ENCODE peak calls at places on chromosomes 11 and 22, in eight cellular contexts. T is lower lobe of right lung; E is transverse colon; Z is effector memory CD4-positive, alpha-beta T cell; C is upper lobe of right lung; Q is sigmoid colon; K is uterus; W is ovary. B is an unnamed sample. For H3K4me1, the result is how much of the 10 kb centered on the place peaks cover.

GRCh38 chr22:26485013-26485412 is 1.3 kb downstream of the SRRD start:
- DNase-seq in T (no peak), E (no peak), Z (no peak), C (no peak), Q (no peak), K (no peak), W (no peak), B (no peak)

GRCh38 chr22:32600184-32600583 is 125.6 kb downstream of the FBXO7 start:
- DNase-seq in T (no peak), E (no peak), Z (no peak), C (no peak), Q (no peak), K (no peak), W (no peak), B (no peak)

GRCh38 chr11:34682822-34683221 is 61.9 kb downstream of the EHF start:
- DNase-seq in T (no peak), E (no peak), Z (no peak), C (no peak), Q (no peak), K (no peak), W (no peak), B (no peak)

GRCh38 chr11:6657346-6657745 is 1.7 kb upstream of the DCHS1 start:
- DNase-seq in T (no peak), E (no peak), Z (no peak), C (no peak), Q (no peak), K (no peak), W (no peak), B (no peak)

GRCh38 chr22:44248926-44249325 is 63.8 kb downstream of the SHISAL1 start:
- DNase-seq in T (no peak), E (no peak), Z (no peak), C (no peak), Q (no peak), K (no peak), W (no peak), B (no peak)

GRCh38 chr22:37713761-37714160 is 16.9 kb downstream of the TRIOBP start:
- DNase-seq in T (no peak), E (no peak), Z (no peak), C (no peak), Q (no peak), K (no peak), W (no peak), B (no peak)

GRCh38 chr22:33330534-33330933 is 272.4 kb upstream of the SYN3 start:
- DNase-seq in T (no peak), E (no peak), Z (no peak), C (no peak), Q (no peak), K (no peak), W (no peak), B (no peak)

GRCh38 chr22:40452730-40453487 is 82.5 kb downstream of the SGSM3 start:
- DNase-seq in T (no peak), E (no peak), Z (no peak), C (no peak), Q (no peak), K (no peak), W (no peak), B (no peak)

GRCh38 chr11:340539-341512 is 20.2 kb upstream of the IFITM3 start:
- DNase-seq in T (no peak), E (no peak), Z (no peak), C (no peak), Q (no peak), K (no peak), W (no peak), B (no peak)

GRCh38 chr11:19602906-19603305 is 109.7 kb upstream of the NAV2 start:
- DNase-seq in T (no peak), E (no peak), Z (no peak), C (no peak), Q (no peak), K (no peak), W (no peak), B (no peak)

GRCh38 chr11:116420770-116421528 is 351.8 kb downstream of the BUD13 start:
- DNase-seq in T (no peak), E (no peak), Z (no peak), C (no peak), Q (peak), K (no peak), W (no peak), B (no peak)

GRCh38 chr11:124474079-124474478 is 28.6 kb upstream of the OR8B8 start:
- DNase-seq in T (no peak), E (no peak), Z (no peak), C (no peak), Q (no peak), K (no peak), W (no peak), B (no peak)

GRCh38 chr11:130916910-130917309 is 631 bp upstream of the SNX19 start:
- DNase-seq in T (no peak), E (no peak), Z (no peak), C (no peak), Q (no peak), K (no peak), W (no peak), B (no peak)

GRCh38 chr22:29801796-29802195 is 34.6 kb downstream of the UQCR10 start:
- DNase-seq in T (no peak), E (no peak), Z (no peak), C (no peak), Q (no peak), K (no peak), W (no peak), B (no peak)

GRCh38 chr11:85787809-85788805 is 22.8 kb downstream of the SYTL2 start:
- DNase-seq in T (no peak), E (peak), Z (no peak), C (no peak), Q (no peak), K (no peak), W (no peak), B (no peak)

GRCh38 chr11:2591805-2592204 is 108.0 kb downstream of the KCNQ1OT1 start:
- DNase-seq in T (no peak), E (no peak), Z (no peak), C (no peak), Q (no peak), K (no peak), W (no peak), B (no peak)

GRCh38 chr11:123509737-123510578 is 79.9 kb downstream of the GRAMD1B start:
- DNase-seq in T (no peak), E (no peak), Z (no peak), C (no peak), Q (no peak), K (no peak), W (no peak), B (no peak)

GRCh38 chr22:22431271-22432220 is 77.0 kb downstream of the ZNF280B start:
- DNase-seq in T (peak), E (peak), Z (peak), C (no peak), Q (peak), K (no peak), W (peak), B (peak)

GRCh38 chr22:49662681-49663080 is 165.0 kb downstream of the BRD1 start:
- DNase-seq in T (peak), E (no peak), Z (no peak), C (peak), Q (no peak), K (no peak), W (no peak), B (no peak)

GRCh38 chr11:46678741-46679130 is 21.7 kb downstream of the ARHGAP1 start:
- DNase-seq in T (no peak), E (no peak), Z (no peak), C (no peak), Q (no peak), K (no peak), W (peak), B (no peak)

GRCh38 chr22:46377566-46378498 is 42.3 kb downstream of the TRMU start:
- DNase-seq in T (peak), E (peak), Z (no peak), C (peak), Q (no peak), K (no peak), W (no peak), B (no peak)

GRCh38 chr11:62896049-62896448 is 15.4 kb downstream of the SLC3A2 start:
- DNase-seq in T (no peak), E (no peak), Z (no peak), C (no peak), Q (no peak), K (no peak), W (no peak), B (no peak)

GRCh38 chr11:60169264-60169915 is 13.5 kb downstream of the MS4A6A start:
- DNase-seq in T (no peak), E (peak), Z (no peak), C (no peak), Q (no peak), K (no peak), W (no peak), B (no peak)

GRCh38 chr11:117193130-117194020 is 5.8 kb upstream of the TAGLN start:
- DNase-seq in T (peak), E (no peak), Z (no peak), C (peak), Q (peak), K (no peak), W (peak), B (no peak)

GRCh38 chr11:126411971-126412381 is 56.5 kb downstream of the ST3GAL4 start:
- DNase-seq in T (no peak), E (no peak), Z (no peak), C (no peak), Q (no peak), K (peak), W (peak), B (no peak)

GRCh38 chr11:104984818-104985217 is 16.4 kb upstream of the CASP4 start:
- DNase-seq in T (no peak), E (no peak), Z (no peak), C (no peak), Q (no peak), K (no peak), W (no peak), B (no peak)

GRCh38 chr22:36733271-36733670 is 29.7 kb upstream of the CACNG2 start:
- DNase-seq in T (no peak), E (no peak), Z (no peak), C (peak), Q (peak), K (no peak), W (no peak), B (no peak)

GRCh38 chr11:65183201-65183891 is 1.6 kb downstream of the CAPN1 start:
- DNase-seq in T (peak), E (peak), Z (no peak), C (peak), Q (no peak), K (no peak), W (no peak), B (no peak)

GRCh38 chr22:46071451-46072029 is 78.8 kb upstream of the PPARA start:
- DNase-seq in T (peak), E (peak), Z (peak), C (peak), Q (peak), K (peak), W (peak), B (peak)

GRCh38 chr11:101034076-101034475 is 95.5 kb downstream of the PGR start:
- DNase-seq in T (peak), E (no peak), Z (no peak), C (no peak), Q (peak), K (peak), W (peak), B (no peak)

GRCh38 chr22:46251266-46251665 is 1.2 kb upstream of the CDPF1 start:
- DNase-seq in T (no peak), E (no peak), Z (no peak), C (no peak), Q (no peak), K (no peak), W (no peak), B (no peak)

GRCh38 chr11:90525962-90526361 is 303.1 kb upstream of the CHORDC1 start:
- DNase-seq in T (no peak), E (no peak), Z (no peak), C (no peak), Q (no peak), K (no peak), W (no peak), B (no peak)

GRCh38 chr11:111978028-111978771 is 41.1 kb downstream of the DIXDC1 start:
- DNase-seq in T (no peak), E (peak), Z (no peak), C (no peak), Q (peak), K (peak), W (peak), B (no peak)

GRCh38 chr11:83819936-83820549 is 533.9 kb upstream of the CCDC90B start:
- DNase-seq in T (no peak), E (no peak), Z (no peak), C (no peak), Q (no peak), K (no peak), W (no peak), B (no peak)

GRCh38 chr11:119666463-119667131 is 62.4 kb downstream of the NECTIN1 start:
- DNase-seq in T (peak), E (peak), Z (peak), C (peak), Q (peak), K (peak), W (peak), B (no peak)

GRCh38 chr11:19777342-19778102 is 64.9 kb downstream of the NAV2 start:
- DNase-seq in T (no peak), E (no peak), Z (no peak), C (no peak), Q (no peak), K (no peak), W (no peak), B (no peak)

GRCh38 chr22:27801197-27801615 is 350 bp downstream of the MN1 start:
- DNase-seq in T (no peak), E (peak), Z (no peak), C (peak), Q (no peak), K (no peak), W (peak), B (no peak)

GRCh38 chr11:73308963-73309960 is 1.2 kb downstream of the ARHGEF17 start:
- DNase-seq in T (peak), E (peak), Z (no peak), C (peak), Q (peak), K (peak), W (peak), B (peak)

GRCh38 chr11:73311394-73311869 is 3.4 kb downstream of the ARHGEF17 start:
- DNase-seq in T (no peak), E (no peak), Z (no peak), C (no peak), Q (peak), K (no peak), W (no peak), B (no peak)

GRCh38 chr11:73310661-73311393 is 2.8 kb downstream of the ARHGEF17 start:
- DNase-seq in T (no peak), E (no peak), Z (no peak), C (no peak), Q (peak), K (no peak), W (no peak), B (no peak)

GRCh38 chr11:73308003-73308962 is at the start of gene ARHGEF17:
- DNase-seq in T (peak), E (peak), Z (peak), C (peak), Q (peak), K (peak), W (peak), B (no peak)

GRCh38 chr11:73310076-73310475 is 2.0 kb downstream of the ARHGEF17 start:
- DNase-seq in T (no peak), E (no peak), Z (no peak), C (no peak), Q (peak), K (no peak), W (peak), B (no peak)
- H3K4me1 ChIP-seq in T (half or more), E (half or more), Z (under half), C (half or more), Q (half or more), K (under half), W (under half), B (under half)

DNA sequence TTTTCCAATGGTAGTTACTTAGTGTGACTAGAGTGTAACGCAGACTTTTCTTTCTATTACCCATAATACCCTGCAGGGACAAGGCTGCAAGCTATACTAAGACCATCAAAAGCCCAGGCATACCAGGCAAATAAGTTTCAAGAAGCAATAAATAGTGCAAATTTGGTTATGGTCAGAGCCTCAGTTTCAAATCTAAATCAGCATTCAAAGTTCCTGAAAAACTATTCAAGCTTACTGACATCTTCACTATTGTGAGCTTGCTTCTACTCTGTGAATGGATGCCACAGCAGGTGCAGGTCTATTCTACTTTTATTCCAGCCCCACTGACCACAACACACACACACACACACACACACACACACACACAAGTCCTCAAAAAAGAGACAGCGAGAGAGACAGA is 2.5 kb upstream of the HBB start:
- DNase-seq in T (no peak), E (no peak), Z (no peak), C (no peak), Q (no peak), K (no peak), W (no peak), B (no peak)
- H3K27ac ChIP-seq in T (no peak), E (no peak), Z (no peak), C (no peak), Q (no peak), K (no peak), W (no peak), B (no peak)

GRCh38 chr22:23536821-23537345 is 43.2 kb downstream of the IGLL1 start:
- DNase-seq in T (peak), E (no peak), Z (no peak), C (peak), Q (peak), K (no peak), W (peak), B (no peak)
- H3K4me1 ChIP-seq in T (under half), E (half or more), Z (under half), C (under half), Q (under half), K (under half), W (under half), B (under half)

GRCh38 chr11:118521892-118522311 is 5.4 kb upstream of the TTC36 start:
- DNase-seq in T (no peak), E (no peak), Z (no peak), C (no peak), Q (no peak), K (no peak), W (peak), B (no peak)

GRCh38 chr11:118522571-118523072 is 4.7 kb upstream of the TTC36 start:
- DNase-seq in T (no peak), E (no peak), Z (no peak), C (no peak), Q (no peak), K (no peak), W (no peak), B (no peak)

GRCh38 chr11:118524757-118525465 is 2.4 kb upstream of the TTC36 start:
- DNase-seq in T (no peak), E (no peak), Z (no peak), C (no peak), Q (no peak), K (no peak), W (no peak), B (no peak)

GRCh38 chr11:118526688-118527087 is 586 bp upstream of the TTC36 start:
- DNase-seq in T (no peak), E (no peak), Z (no peak), C (no peak), Q (no peak), K (no peak), W (no peak), B (no peak)

GRCh38 chr11:118524356-118524755 is 2.9 kb upstream of the TTC36 start:
- DNase-seq in T (no peak), E (no peak), Z (no peak), C (no peak), Q (no peak), K (no peak), W (no peak), B (no peak)
- H3K27ac ChIP-seq in T (no peak), E (no peak), Z (no peak), C (no peak), Q (no peak), K (no peak), W (no peak), B (no peak)

B was measured in thoracic aorta.